ENCODE peak calls at places on chromosomes 1 and 21, in seven cellular contexts. One of them, this sample, is unnamed.

GRCh38 chr1:100187912-100188311 is 9.9 kb upstream of the LRRC39 start:
- DNase-seq in GM12891: no peak
- DNase-seq in H1: no peak
- DNase-seq in K562: no peak
- DNase-seq in GM12878: no peak
- DNase-seq in SK-N-SH: no peak
- DNase-seq in GM12892: no peak
- DNase-seq in this sample: peak

GRCh38 chr1:18927654-18928272 is 25.4 kb upstream of the ALDH4A1 start:
- DNase-seq in K562: no peak
- DNase-seq in GM12878: no peak
- DNase-seq in SK-N-SH: no peak
- DNase-seq in GM12891: no peak
- DNase-seq in GM12892: peak
- DNase-seq in H1: no peak
- DNase-seq in this sample: no peak

GRCh38 chr21:32114434-32115063 is 164.3 kb downstream of the MIS18A start:
- DNase-seq in H1: no peak
- DNase-seq in GM12891: no peak
- DNase-seq in SK-N-SH: no peak
- DNase-seq in K562: no peak
- DNase-seq in GM12892: no peak
- DNase-seq in GM12878: no peak
- DNase-seq in this sample: no peak

GRCh38 chr21:41877901-41878830 is 978 bp downstream of the PRDM15 start:
- DNase-seq in K562: peak
- DNase-seq in GM12891: no peak
- DNase-seq in GM12878: no peak
- DNase-seq in H1: no peak
- DNase-seq in SK-N-SH: peak
- DNase-seq in GM12892: no peak
- DNase-seq in this sample: no peak

GRCh38 chr1:248918126-248918525 is 12.1 kb downstream of the PGBD2 start:
- DNase-seq in H1: no peak
- DNase-seq in GM12891: no peak
- DNase-seq in SK-N-SH: no peak
- DNase-seq in GM12892: no peak
- DNase-seq in K562: no peak
- DNase-seq in GM12878: no peak
- DNase-seq in this sample: no peak

GRCh38 chr1:2969870-2970291 is 51.4 kb upstream of the ACTRT2 start:
- DNase-seq in SK-N-SH: no peak
- DNase-seq in GM12891: no peak
- DNase-seq in K562: no peak
- DNase-seq in GM12878: no peak
- DNase-seq in GM12892: no peak
- DNase-seq in H1: no peak
- DNase-seq in this sample: no peak

GRCh38 chr1:215932558-215932957 is 365.5 kb downstream of the KCTD3 start:
- DNase-seq in GM12878: no peak
- DNase-seq in GM12891: no peak
- DNase-seq in SK-N-SH: peak
- DNase-seq in H1: no peak
- DNase-seq in K562: no peak
- DNase-seq in GM12892: no peak
- DNase-seq in this sample: no peak

GRCh38 chr1:165543651-165544452 is at the start of gene LRRC52:
- DNase-seq in GM12878: no peak
- DNase-seq in H1: no peak
- DNase-seq in K562: no peak
- DNase-seq in SK-N-SH: peak
- DNase-seq in GM12892: no peak
- DNase-seq in GM12891: no peak
- DNase-seq in this sample: no peak

GRCh38 chr1:100834779-100835645 is 59.6 kb downstream of the EXTL2 start:
- DNase-seq in H1: no peak
- DNase-seq in GM12891: no peak
- DNase-seq in SK-N-SH: peak
- DNase-seq in GM12878: no peak
- DNase-seq in GM12892: no peak
- DNase-seq in K562: peak
- DNase-seq in this sample: peak

GRCh38 chr21:34599534-34600101 is 15.3 kb downstream of the RCAN1 start:
- DNase-seq in K562: no peak
- DNase-seq in SK-N-SH: no peak
- DNase-seq in H1: no peak
- DNase-seq in GM12892: no peak
- DNase-seq in GM12878: no peak
- DNase-seq in GM12891: no peak
- DNase-seq in this sample: no peak

GRCh38 chr1:11893907-11894251 is 32.3 kb downstream of the KIAA2013 start:
- DNase-seq in H1: no peak
- DNase-seq in GM12892: peak
- DNase-seq in GM12878: no peak
- DNase-seq in GM12891: peak
- DNase-seq in K562: peak
- DNase-seq in SK-N-SH: peak
- DNase-seq in this sample: peak

GRCh38 chr1:51518730-51519047 is 377 bp downstream of the EPS15 start:
- DNase-seq in K562: peak
- DNase-seq in GM12878: no peak
- DNase-seq in GM12891: peak
- DNase-seq in H1: no peak
- DNase-seq in SK-N-SH: peak
- DNase-seq in GM12892: peak
- DNase-seq in this sample: peak

DNA sequence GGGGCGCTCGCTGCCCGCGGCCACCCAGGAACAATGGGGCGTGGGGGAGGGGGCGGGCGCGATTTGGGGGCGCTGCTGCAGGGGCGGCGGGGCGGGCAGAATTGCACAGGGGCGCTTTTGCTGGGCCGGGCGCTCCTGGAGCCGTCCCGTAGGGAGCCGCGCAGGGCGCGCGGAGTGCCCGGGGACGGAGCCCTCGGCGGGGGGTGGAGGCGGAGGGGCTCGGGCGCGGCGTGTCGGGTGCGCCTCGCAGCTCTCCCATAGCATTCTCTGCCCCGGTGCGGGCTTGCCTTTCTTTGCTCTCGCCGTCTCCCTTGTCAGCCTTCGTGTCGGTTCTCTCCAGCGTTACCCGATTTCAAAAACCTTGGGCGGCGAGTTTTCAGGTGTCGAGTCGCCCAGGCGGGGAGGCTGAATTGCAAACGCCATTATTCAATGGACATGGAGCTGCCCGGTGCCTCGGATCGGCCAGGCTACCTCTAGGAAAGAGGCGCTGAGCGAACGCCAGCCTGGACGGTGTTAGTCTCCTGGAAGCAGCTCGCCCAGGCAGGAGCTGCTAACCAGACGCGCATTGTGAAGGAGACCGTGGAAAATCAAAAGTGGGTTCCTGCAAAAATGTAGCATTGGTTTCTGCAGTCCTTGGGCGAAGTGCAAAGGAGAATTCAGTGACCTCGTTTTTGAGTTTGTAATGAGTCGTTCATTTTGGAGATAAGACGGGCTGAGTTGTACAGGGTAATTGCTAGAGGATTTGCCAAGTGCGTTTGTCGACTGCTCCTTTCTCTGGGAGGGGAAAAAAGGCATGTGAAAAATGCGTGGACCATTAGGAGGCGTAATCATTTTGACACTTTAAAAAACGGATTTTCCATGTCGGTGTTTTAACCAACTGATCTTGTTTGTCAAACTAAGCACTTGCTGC is 626 bp downstream of the CXADR start:
- DNase-seq in K562: peak
- DNase-seq in SK-N-SH: peak
- DNase-seq in H1: no peak
- DNase-seq in GM12892: peak
- DNase-seq in GM12878: no peak
- DNase-seq in GM12891: peak
- DNase-seq in this sample: peak
- TF ChIP-seq TAF1 in K562: no peak
- TF ChIP-seq TAF1 in SK-N-SH: no peak
- TF ChIP-seq TAF1 in H1: peak
- TF ChIP-seq TAF1 in GM12892: no peak
- TF ChIP-seq TAF1 in GM12878: no peak
- TF ChIP-seq TAF1 in GM12891: no peak
- TF ChIP-seq TAF1 in this sample: no peak

GRCh38 chr1:207755846-207756692 is 4.2 kb downstream of the CD46 start:
- DNase-seq in GM12891: no peak
- DNase-seq in H1: no peak
- DNase-seq in GM12892: no peak
- DNase-seq in SK-N-SH: no peak
- DNase-seq in GM12878: no peak
- DNase-seq in K562: no peak
- DNase-seq in this sample: no peak

GRCh38 chr1:207754011-207754410 is 2.2 kb downstream of the CD46 start:
- DNase-seq in H1: no peak
- DNase-seq in SK-N-SH: peak
- DNase-seq in GM12891: no peak
- DNase-seq in GM12892: no peak
- DNase-seq in K562: no peak
- DNase-seq in GM12878: no peak
- DNase-seq in this sample: no peak

GRCh38 chr1:207753611-207754010 is 1.8 kb downstream of the CD46 start:
- DNase-seq in SK-N-SH: no peak
- DNase-seq in H1: no peak
- DNase-seq in GM12891: no peak
- DNase-seq in GM12892: no peak
- DNase-seq in K562: no peak
- DNase-seq in GM12878: no peak
- DNase-seq in this sample: no peak

GRCh38 chr1:207752456-207753132 is 740 bp downstream of the CD46 start:
- DNase-seq in GM12892: peak
- DNase-seq in K562: peak
- DNase-seq in GM12878: no peak
- DNase-seq in GM12891: peak
- DNase-seq in SK-N-SH: peak
- DNase-seq in H1: no peak
- DNase-seq in this sample: peak

DNA sequence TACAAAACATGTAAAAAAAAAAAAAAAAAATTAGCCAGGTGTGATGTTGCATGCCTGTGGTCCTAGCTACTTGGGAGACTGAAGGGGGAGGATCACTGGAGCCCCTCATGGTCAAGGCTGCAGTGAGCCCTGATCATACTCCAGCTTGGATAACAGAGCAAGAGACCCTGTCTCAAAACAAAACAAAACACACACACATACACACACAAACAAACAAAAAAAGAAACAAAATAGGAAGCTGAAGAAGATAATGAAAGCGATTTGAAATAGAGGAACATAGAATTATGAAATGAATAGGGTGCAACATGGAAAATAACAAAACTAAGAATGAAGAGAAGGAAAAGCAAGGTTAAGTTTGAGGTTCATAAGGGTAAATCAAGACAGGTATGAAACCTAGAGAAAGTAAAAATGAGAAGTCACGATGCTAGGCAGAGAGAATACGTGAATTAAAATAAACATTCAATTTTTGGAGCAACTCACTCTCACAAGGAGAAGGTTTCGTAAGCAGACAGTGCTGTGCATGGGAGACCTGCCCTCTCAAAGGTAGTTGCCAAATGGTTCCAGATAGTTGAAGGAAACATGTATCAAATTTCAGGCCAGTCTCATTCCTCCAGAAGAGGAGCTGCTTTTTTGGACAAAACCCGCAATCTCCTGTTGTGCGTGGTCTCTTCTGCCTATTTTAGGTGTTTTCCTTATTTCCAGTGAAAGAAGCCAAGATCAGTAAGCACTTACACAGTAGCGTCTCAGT is 3.3 kb downstream of the CD46 start:
- DNase-seq in GM12891: no peak
- DNase-seq in K562: no peak
- DNase-seq in SK-N-SH: no peak
- DNase-seq in H1: no peak
- DNase-seq in GM12878: no peak
- DNase-seq in GM12892: no peak
- DNase-seq in this sample: no peak
- TF ChIP-seq TAF1 in GM12891: no peak
- TF ChIP-seq TAF1 in K562: no peak
- TF ChIP-seq TAF1 in SK-N-SH: no peak
- TF ChIP-seq TAF1 in H1: no peak
- TF ChIP-seq TAF1 in GM12878: no peak
- TF ChIP-seq TAF1 in GM12892: no peak
- TF ChIP-seq TAF1 in this sample: no peak

GRCh38 chr1:245807954-245808719 is 653.4 kb downstream of the KIF26B start:
- DNase-seq in GM12891: no peak
- DNase-seq in SK-N-SH: peak
- DNase-seq in K562: no peak
- DNase-seq in GM12892: no peak
- DNase-seq in H1: no peak
- DNase-seq in GM12878: peak
- DNase-seq in this sample: no peak

GRCh38 chr1:245810789-245811337 is 656.1 kb downstream of the KIF26B start:
- DNase-seq in H1: no peak
- DNase-seq in SK-N-SH: no peak
- DNase-seq in K562: no peak
- DNase-seq in GM12891: no peak
- DNase-seq in GM12878: peak
- DNase-seq in GM12892: no peak
- DNase-seq in this sample: peak

GRCh38 chr1:245812278-245812677 is 657.5 kb downstream of the KIF26B start:
- DNase-seq in H1: no peak
- DNase-seq in GM12892: no peak
- DNase-seq in K562: no peak
- DNase-seq in GM12891: no peak
- DNase-seq in SK-N-SH: no peak
- DNase-seq in GM12878: no peak
- DNase-seq in this sample: no peak

GRCh38 chr1:245809361-245809760 is 654.6 kb downstream of the KIF26B start:
- DNase-seq in GM12891: no peak
- DNase-seq in GM12878: no peak
- DNase-seq in H1: no peak
- DNase-seq in SK-N-SH: no peak
- DNase-seq in GM12892: no peak
- DNase-seq in K562: no peak
- DNase-seq in this sample: no peak

DNA sequence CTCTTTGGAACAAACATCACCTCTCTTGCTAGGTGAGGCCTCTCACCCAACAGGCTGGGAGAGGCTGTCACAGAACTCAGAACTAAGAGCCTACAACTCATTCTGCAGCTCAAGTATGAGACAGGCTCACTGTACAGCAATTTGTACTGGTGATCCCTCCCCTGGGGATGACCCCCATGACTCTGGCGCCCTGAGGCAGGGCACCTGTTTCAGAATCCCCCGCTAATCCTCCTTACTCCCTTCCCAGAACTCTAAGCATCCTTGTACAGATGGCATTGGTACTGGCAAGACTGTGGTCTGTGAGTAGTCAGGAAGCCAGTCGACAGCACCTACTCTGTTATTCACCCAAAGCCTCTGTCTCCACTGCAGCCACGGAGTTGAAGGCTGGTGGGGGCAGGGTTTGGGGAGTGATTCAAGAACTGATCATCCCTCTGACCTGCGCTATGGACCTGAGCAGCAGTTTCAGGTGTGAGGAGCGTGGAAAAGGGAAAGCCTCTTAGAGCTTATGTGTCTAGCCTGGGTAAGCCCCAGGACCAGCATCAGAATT is 655.5 kb downstream of the KIF26B start:
- DNase-seq in GM12878: no peak
- DNase-seq in GM12892: no peak
- DNase-seq in GM12891: no peak
- DNase-seq in K562: no peak
- DNase-seq in SK-N-SH: no peak
- DNase-seq in H1: no peak
- DNase-seq in this sample: no peak
- TF ChIP-seq TAF1 in GM12878: no peak
- TF ChIP-seq TAF1 in GM12892: no peak
- TF ChIP-seq TAF1 in GM12891: no peak
- TF ChIP-seq TAF1 in K562: no peak
- TF ChIP-seq TAF1 in SK-N-SH: no peak
- TF ChIP-seq TAF1 in H1: no peak
- TF ChIP-seq TAF1 in this sample: no peak

GRCh38 chr1:174008979-174009378 is 13.2 kb downstream of the RC3H1 start:
- DNase-seq in GM12891: no peak
- DNase-seq in SK-N-SH: no peak
- DNase-seq in K562: no peak
- DNase-seq in H1: no peak
- DNase-seq in GM12892: no peak
- DNase-seq in GM12878: no peak
- DNase-seq in this sample: no peak
- TF ChIP-seq TAF1 in GM12891: no peak
- TF ChIP-seq TAF1 in SK-N-SH: no peak
- TF ChIP-seq TAF1 in K562: no peak
- TF ChIP-seq TAF1 in H1: no peak
- TF ChIP-seq TAF1 in GM12892: no peak
- TF ChIP-seq TAF1 in GM12878: no peak
- TF ChIP-seq TAF1 in this sample: no peak

This sample was measured in HepG2.